ENCODE peak calls at places on chromosomes 11 and 22, in six cellular contexts. P, V, Z, F, X and C are unnamed samples.

GRCh38 chr11:73140213-73141030 is 1.7 kb downstream of the FCHSD2 start:
- DNase-seq in Z (no peak), P (no peak), X (no peak), V (no peak), F (peak; percentile 65), C (no peak)

GRCh38 chr11:72989727-72990126 is 152.4 kb downstream of the FCHSD2 start:
- DNase-seq in V (no peak), Z (no peak), X (no peak), F (peak; percentile 19), P (no peak), C (no peak)

GRCh38 chr22:29979645-29980303 is 96.8 kb downstream of the MTMR3 start:
- DNase-seq in F (no peak), V (no peak), X (peak; percentile 23), Z (no peak), P (no peak), C (no peak)

GRCh38 chr11:15199693-15200092 is 85.0 kb downstream of the INSC start:
- DNase-seq in P (no peak), X (no peak), Z (no peak), F (peak; percentile 41), V (no peak), C (no peak)

GRCh38 chr11:11798586-11799438 is 43.0 kb upstream of the USP47 start:
- DNase-seq in F (peak; percentile 76), P (peak; percentile 72), V (peak; percentile 23), X (peak; percentile 41), Z (peak; percentile 67), C (no peak)

GRCh38 chr11:24531528-24531927 is 34.7 kb downstream of the LUZP2 start:
- DNase-seq in X (no peak), F (no peak), P (no peak), V (no peak), Z (no peak), C (no peak)

GRCh38 chr22:34761111-34761510 is 304.8 kb upstream of the ISX start:
- DNase-seq in V (no peak), F (no peak), Z (no peak), X (no peak), P (no peak), C (no peak)

GRCh38 chr22:17706451-17706900 is 67.8 kb downstream of the BID start:
- DNase-seq in Z (no peak), V (peak; percentile 86), X (peak; percentile 36), F (peak; percentile 82), P (peak; percentile 17), C (peak; percentile 19)

GRCh38 chr11:113296447-113297205 is 17.8 kb upstream of the TTC12 start:
- DNase-seq in P (no peak), X (no peak), V (no peak), F (no peak), Z (no peak), C (no peak)

GRCh38 chr22:25364736-25365241 is 145.3 kb downstream of the CRYBB2 start:
- DNase-seq in F (peak; percentile 52), X (no peak), V (no peak), Z (no peak), P (no peak), C (no peak)

GRCh38 chr22:30279932-30280331 is 9.4 kb downstream of the CASTOR1 start:
- DNase-seq in X (no peak), F (no peak), Z (no peak), V (no peak), P (no peak), C (no peak)

GRCh38 chr22:28051091-28051786 is 132.2 kb upstream of the PITPNB start:
- DNase-seq in V (no peak), X (no peak), Z (no peak), P (no peak), F (no peak), C (no peak)

GRCh38 chr22:45533731-45534130 is 31.0 kb downstream of the FBLN1 start:
- DNase-seq in V (no peak), X (no peak), Z (no peak), F (no peak), P (no peak), C (no peak)

GRCh38 chr11:42524534-42525227 is 787.1 kb upstream of the API5 start:
- DNase-seq in V (no peak), X (peak; percentile 12), P (no peak), Z (no peak), F (no peak), C (no peak)

GRCh38 chr11:125110996-125111340 is 458 bp downstream of the TMEM218 start:
- DNase-seq in Z (no peak), F (no peak), X (no peak), P (no peak), V (no peak), C (no peak)

GRCh38 chr22:35804421-35804820 is 86.7 kb downstream of the APOL5 start:
- DNase-seq in F (no peak), X (no peak), Z (no peak), P (no peak), V (no peak), C (no peak)

GRCh38 chr11:28697920-28698827 is 590.0 kb downstream of the METTL15 start:
- DNase-seq in X (peak; percentile 5), Z (no peak), F (peak; percentile 34), P (no peak), V (no peak), C (no peak)

GRCh38 chr11:32255876-32256275 is 165.0 kb downstream of the RCN1 start:
- DNase-seq in F (no peak), P (no peak), X (no peak), V (no peak), Z (no peak), C (no peak)

GRCh38 chr11:134634897-134635831 is 223.1 kb upstream of the B3GAT1 start:
- DNase-seq in X (no peak), Z (no peak), P (peak; percentile 7), V (no peak), F (no peak), C (no peak)

GRCh38 chr11:36254739-36255138 is 34.5 kb downstream of the COMMD9 start:
- DNase-seq in Z (no peak), P (no peak), V (no peak), F (no peak), X (no peak), C (no peak)